ENCODE peak calls at places on chromosomes 13 and 19, in five cellular contexts. C is lung, F is foreskin fibroblast, G is mammary epithelial cell, T is IMR-90. S is an unnamed sample.
A peak's percentile ranks its signal among the peaks of the same experiment; 100 is the strongest.

GRCh38 chr19:51687791-51688664 is 5.1 kb upstream of the SPACA6 start:
- DNase-seq in F (peak; percentile 74), C (peak; percentile 48), G (peak; percentile 70), T (peak; percentile 44), S (no peak)

GRCh38 chr19:30171138-30171635 is 201.0 kb upstream of the ZNF536 start:
- DNase-seq in G (no peak), C (no peak), F (no peak), T (no peak), S (no peak)

GRCh38 chr13:67095621-67096020 is 134.5 kb downstream of the PCDH9 start:
- DNase-seq in G (peak; percentile 2), F (no peak), C (no peak), T (no peak), S (no peak)

GRCh38 chr13:73412933-73413332 is 354.1 kb downstream of the KLF5 start:
- DNase-seq in C (no peak), F (no peak), G (peak; percentile 87), T (no peak), S (no peak)

GRCh38 chr19:7640803-7641202 is 3.9 kb downstream of the STXBP2 start:
- DNase-seq in G (no peak), C (no peak), F (no peak), T (no peak), S (no peak)

GRCh38 chr19:7013678-7014077 is 7.6 kb downstream of the MBD3L2B start:
- DNase-seq in C (peak; percentile 25), F (no peak), G (peak; percentile 73), T (no peak), S (no peak)

GRCh38 chr19:35350591-35350990 is 2.9 kb downstream of the FFAR1 start:
- DNase-seq in G (no peak), T (no peak), F (no peak), C (no peak), S (no peak)

GRCh38 chr19:12075538-12076139 is 11.1 kb downstream of the ZNF844 start:
- DNase-seq in G (no peak), F (no peak), C (no peak), T (no peak), S (no peak)

GRCh38 chr13:113656015-113656588 is 1.9 kb downstream of the ATP4B start:
- DNase-seq in F (no peak), T (no peak), C (no peak), G (no peak), S (no peak)

GRCh38 chr13:30581582-30581981 is 36.1 kb upstream of the USPL1 start:
- DNase-seq in C (no peak), G (no peak), T (peak; percentile 36), F (peak; percentile 8), S (no peak)
- TF ChIP-seq CTCF in C (peak; percentile 11), G (peak; percentile 42), T (peak; percentile 41), F (peak; percentile 30), S (peak; percentile 43)

DNA sequence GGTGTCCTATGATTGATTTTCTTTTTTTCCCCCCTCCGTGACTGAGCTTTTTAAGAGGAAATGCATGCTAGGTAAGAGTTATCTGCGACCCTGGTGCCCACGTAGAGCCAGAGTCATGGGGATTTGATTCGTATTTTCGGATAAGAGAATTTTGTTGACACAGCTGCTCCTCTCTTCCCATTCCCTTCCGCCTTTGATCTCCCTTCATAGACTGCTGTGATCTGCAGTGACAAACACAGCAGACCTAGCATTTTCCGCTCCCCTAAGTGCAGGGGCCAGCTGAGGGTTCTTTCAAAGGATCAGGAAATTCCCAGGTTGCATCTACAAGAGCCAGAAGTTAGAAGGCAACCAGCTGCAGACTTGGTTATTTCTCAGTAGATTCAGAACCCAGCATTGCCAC is 70.5 kb downstream of the ZNF568 start:
- DNase-seq in T (no peak), G (no peak), C (no peak), F (no peak), S (no peak)
- H3K4me3 ChIP-seq in T (no peak overlapping the region), G (no peak overlapping the region), C (no peak overlapping the region), F (no peak overlapping the region), S (no peak overlapping the region)

DNA sequence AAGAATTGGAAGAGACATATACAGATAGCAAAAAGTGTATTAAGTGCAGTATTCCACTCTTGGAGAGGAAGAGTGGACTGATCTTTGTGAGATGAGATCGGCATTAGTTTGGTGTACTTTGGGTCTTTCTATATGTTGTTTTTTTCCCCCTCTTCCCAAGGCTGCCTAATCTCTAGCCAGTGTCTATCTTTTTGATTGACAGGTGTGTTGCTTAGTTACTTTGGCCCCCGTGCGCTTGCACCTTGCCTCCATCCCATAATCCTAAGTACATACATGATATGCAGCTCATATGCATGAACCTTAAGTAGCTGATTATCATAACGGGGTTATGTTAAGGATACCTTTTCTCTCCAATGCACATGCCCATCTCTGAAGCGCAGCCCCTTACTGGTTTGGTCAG is 4.3 kb upstream of the SLC7A10 start:
- DNase-seq in F (no peak), G (no peak), T (no peak), C (no peak), S (no peak)
- TF ChIP-seq CTCF in F (no peak), G (no peak), T (no peak), C (no peak), S (no peak)

DNA sequence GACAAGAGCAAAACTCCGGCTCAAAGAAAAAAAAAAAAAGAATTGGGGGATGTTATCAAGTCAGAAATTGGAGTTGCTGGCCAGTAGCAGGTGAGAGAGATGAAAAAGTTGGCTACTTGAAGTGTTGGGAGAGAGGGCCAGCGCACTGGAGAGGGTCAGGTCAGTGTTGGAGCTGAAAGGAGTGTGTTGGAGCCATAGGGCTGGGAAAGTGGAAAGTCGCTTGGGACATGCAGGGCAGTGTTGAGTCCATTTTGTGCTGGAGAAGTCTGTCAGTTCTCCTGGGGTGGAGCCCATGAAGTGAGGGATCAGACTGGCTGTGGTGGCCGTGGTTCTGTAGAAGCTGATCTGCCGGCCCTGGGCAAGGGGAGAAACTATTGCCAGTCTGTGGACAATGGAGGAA is 1.7 kb downstream of the PPP1R37 start:
- DNase-seq in G (no peak), T (no peak), F (no peak), C (no peak), S (no peak)
- H3K4me3 ChIP-seq in G (no peak overlapping the region), T (no peak overlapping the region), F (peak overlapping the region; percentile 94), C (no peak overlapping the region), S (peak overlapping the region; percentile 99)

GRCh38 chr13:70098669-70099068 is 9.0 kb upstream of the ATXN8OS start:
- DNase-seq in F (no peak), T (no peak), G (no peak), C (no peak), S (no peak)
- TF ChIP-seq CTCF in F (no peak), T (no peak), G (peak; percentile 32), C (no peak), S (peak; percentile 21)

DNA sequence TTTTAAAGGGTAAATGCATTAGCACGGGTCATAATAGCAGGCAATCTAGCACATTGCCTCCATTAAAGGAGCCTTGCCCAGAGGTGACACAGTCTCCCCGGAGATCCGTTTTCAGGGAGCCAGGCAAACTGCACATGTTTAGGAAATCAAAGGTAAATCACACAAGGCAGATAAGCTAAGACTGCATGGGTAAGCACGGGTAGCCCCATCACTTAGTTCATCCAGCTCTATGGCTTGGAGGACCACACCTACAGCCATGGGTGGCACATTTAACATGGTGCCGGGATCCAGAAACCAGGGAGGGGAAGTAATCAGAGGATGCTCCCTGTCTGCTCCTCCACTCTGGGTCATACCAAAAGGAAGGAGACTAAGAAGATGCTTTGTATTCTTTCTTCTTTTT is 16.8 kb downstream of the LGALS16 start:
- DNase-seq in G (no peak), T (no peak), C (no peak), F (no peak), S (no peak)
- H3K4me3 ChIP-seq in G (no peak overlapping the region), T (no peak overlapping the region), C (no peak overlapping the region), F (no peak overlapping the region), S (no peak overlapping the region)

GRCh38 chr19:54115071-54116063 is at the start of the genes PRPF31 and TFPT:
- DNase-seq in F (peak; percentile 96), C (peak; percentile 98), G (peak; percentile 98), T (peak; percentile 98), S (peak; percentile 97)
- TF ChIP-seq CTCF in F (no peak), C (no peak), G (no peak), T (no peak), S (no peak)

DNA sequence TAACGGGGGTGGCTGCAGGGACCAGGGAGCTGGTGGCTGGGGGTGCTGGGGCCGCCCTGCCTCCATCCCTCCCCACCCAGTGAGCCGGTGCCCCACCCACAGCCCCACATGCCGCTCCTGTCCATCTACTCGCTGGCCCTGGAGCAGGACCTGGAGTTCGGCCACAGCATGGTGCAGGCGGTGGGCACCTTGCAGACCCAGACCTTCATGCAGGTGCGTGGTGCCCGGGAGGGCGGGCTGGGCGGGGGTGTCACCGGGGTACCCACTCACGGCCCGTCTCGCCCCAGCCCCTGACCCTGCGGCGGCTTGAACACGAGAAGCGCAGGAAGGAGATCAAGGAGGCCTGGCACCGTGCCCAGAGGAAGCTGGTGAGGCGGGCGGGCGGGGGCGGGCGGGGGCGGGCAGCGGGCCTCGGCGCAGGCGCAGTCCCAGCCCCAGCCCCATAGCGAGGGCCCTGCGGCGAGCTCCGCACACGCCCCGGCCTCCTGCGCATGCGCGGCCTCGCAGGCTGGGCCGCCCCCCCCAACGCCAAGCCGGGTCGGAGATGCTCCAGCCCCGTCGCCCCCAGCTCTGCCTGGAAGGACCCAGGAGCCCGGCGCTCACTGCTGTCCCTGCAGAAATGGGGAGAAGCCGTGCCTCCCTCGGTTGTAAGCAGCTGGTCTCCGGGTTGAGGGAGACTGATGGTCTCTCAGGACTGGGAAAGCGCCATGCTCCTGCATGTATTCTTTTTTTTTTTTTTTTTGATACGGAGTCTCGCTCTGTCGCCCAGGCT is 7.7 kb downstream of the ARHGAP45 start:
- DNase-seq in G (peak; percentile 51), C (peak; percentile 92), F (no peak), T (no peak), S (no peak)
- H3K4me3 ChIP-seq in G (no peak overlapping the region), C (no peak overlapping the region), F (no peak overlapping the region), T (peak overlapping the region; percentile 29), S (no peak overlapping the region)

GRCh38 chr19:54030895-54031586 is 32.7 kb downstream of the VSTM1 start:
- DNase-seq in F (peak; percentile 41), T (peak; percentile 24), G (no peak), C (no peak), S (no peak)
- TF ChIP-seq CTCF in F (peak; percentile 65), T (peak; percentile 35), G (no peak), C (no peak), S (peak; percentile 64)

DNA sequence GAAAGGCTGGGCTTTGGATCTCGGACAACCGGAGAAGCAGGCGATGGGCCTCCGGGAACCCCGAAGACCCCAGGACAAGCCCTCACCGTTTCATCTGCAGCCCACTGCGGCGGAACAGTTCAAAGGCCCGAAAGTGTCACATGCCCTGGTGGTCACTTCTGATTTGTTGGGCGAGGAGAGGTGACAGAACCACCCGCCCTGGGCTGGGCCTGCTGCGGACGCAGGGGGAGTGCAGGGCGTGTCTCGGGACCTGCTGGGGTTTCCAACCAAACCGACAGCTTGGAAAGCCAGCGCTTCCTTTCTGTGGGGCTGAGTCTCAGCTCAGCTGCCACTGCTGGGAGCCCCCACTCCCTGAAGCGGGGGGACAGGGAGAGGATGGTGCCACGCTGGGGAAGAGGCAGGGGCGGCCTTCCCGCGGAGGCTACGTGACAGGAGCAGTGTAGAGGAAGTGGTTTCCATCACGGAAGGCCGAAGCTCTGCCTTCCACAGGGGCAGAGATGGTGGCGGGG is 22.8 kb upstream of the ZBTB7A start:
- DNase-seq in C (no peak), F (no peak), G (no peak), T (no peak), S (no peak)
- H3K4me3 ChIP-seq in C (no peak overlapping the region), F (no peak overlapping the region), G (no peak overlapping the region), T (no peak overlapping the region), S (no peak overlapping the region)

S was measured in astrocyte of the cerebellum.